ENCODE peak calls at places on chromosome 17, in four cellular contexts. H is cardiac muscle cell, Y is tibial artery, Z is right lobe of liver. M is an unnamed sample. For H3K36me3, the result is how much of the 10 kb centered on the place peaks cover.

GRCh38 chr17:4604111-4604644 is 19.8 kb downstream of the SMTNL2 start:
- DNase-seq in Z (peak), H (peak), Y (no peak), M (no peak)

GRCh38 chr17:3762922-3763776 is 37.8 kb downstream of the ITGAE start:
- DNase-seq in Z (peak), Y (no peak), H (no peak), M (no peak)

GRCh38 chr17:83082435-83082834 is 3.0 kb downstream of the METRNL start:
- DNase-seq in Z (no peak), H (no peak), Y (no peak), M (no peak)

GRCh38 chr17:65941500-65941899 is 250.4 kb downstream of the CEP112 start:
- DNase-seq in Z (no peak), Y (no peak), H (peak), M (no peak)

GRCh38 chr17:46777943-46778915 is 40.3 kb downstream of the WNT3 start:
- DNase-seq in Z (no peak), H (no peak), Y (no peak), M (no peak)

GRCh38 chr17:72707881-72708280 is 384.6 kb downstream of the SLC39A11 start:
- DNase-seq in Z (no peak), Y (no peak), H (no peak), M (no peak)

GRCh38 chr17:41324180-41325075 is 8.9 kb upstream of the KRTAP17-1 start:
- DNase-seq in Z (no peak), H (no peak), Y (no peak), M (no peak)

GRCh38 chr17:30340957-30341356 is 7.1 kb upstream of the TMIGD1 start:
- DNase-seq in Z (no peak), Y (no peak), H (peak), M (no peak)

GRCh38 chr17:9389116-9389515 is 186.5 kb downstream of the STX8 start:
- DNase-seq in Y (no peak), Z (no peak), H (peak), M (no peak)

GRCh38 chr17:48795444-48796162 is 21.4 kb downstream of the TTLL6 start:
- DNase-seq in Y (peak), H (peak), Z (peak), M (no peak)

GRCh38 chr17:40516581-40517285 is 15.3 kb upstream of the TNS4 start:
- DNase-seq in Z (no peak), H (peak), Y (peak), M (no peak)

GRCh38 chr17:933168-934083 is 46.1 kb downstream of the NXN start:
- DNase-seq in Y (no peak), H (peak), Z (no peak), M (no peak)

GRCh38 chr17:82942166-82943130 is 102.6 kb upstream of the ZNF750 start:
- DNase-seq in H (no peak), Y (peak), Z (peak), M (no peak)

GRCh38 chr17:72724375-72724774 is 368.1 kb downstream of the SLC39A11 start:
- DNase-seq in Z (no peak), Y (no peak), H (no peak), M (no peak)

GRCh38 chr17:44331249-44331760 is 6.7 kb upstream of the SLC25A39 start:
- DNase-seq in Z (no peak), Y (no peak), H (peak), M (no peak)

GRCh38 chr17:28530926-28531325 is 21.5 kb downstream of the UNC119 start:
- DNase-seq in Y (no peak), Z (no peak), H (no peak), M (no peak)

GRCh38 chr17:8159032-8159400 is 3.7 kb downstream of the VAMP2 start:
- DNase-seq in Y (no peak), H (no peak), Z (no peak), M (no peak)

GRCh38 chr17:2400474-2400866 is 390 bp downstream of the MNT start:
- DNase-seq in Y (peak), H (peak), Z (peak), M (peak)

GRCh38 chr17:51455931-51456330 is 195.6 kb downstream of the UTP18 start:
- DNase-seq in Z (no peak), H (no peak), Y (no peak), M (no peak)

GRCh38 chr17:49210158-49211029 is at the start of the genes ABI3 and GNGT2:
- DNase-seq in Z (peak), H (peak), Y (no peak), M (no peak)

GRCh38 chr17:19538095-19539039 is 4.7 kb downstream of the SLC47A1 start:
- DNase-seq in H (no peak), Y (no peak), Z (peak), M (peak)

DNA sequence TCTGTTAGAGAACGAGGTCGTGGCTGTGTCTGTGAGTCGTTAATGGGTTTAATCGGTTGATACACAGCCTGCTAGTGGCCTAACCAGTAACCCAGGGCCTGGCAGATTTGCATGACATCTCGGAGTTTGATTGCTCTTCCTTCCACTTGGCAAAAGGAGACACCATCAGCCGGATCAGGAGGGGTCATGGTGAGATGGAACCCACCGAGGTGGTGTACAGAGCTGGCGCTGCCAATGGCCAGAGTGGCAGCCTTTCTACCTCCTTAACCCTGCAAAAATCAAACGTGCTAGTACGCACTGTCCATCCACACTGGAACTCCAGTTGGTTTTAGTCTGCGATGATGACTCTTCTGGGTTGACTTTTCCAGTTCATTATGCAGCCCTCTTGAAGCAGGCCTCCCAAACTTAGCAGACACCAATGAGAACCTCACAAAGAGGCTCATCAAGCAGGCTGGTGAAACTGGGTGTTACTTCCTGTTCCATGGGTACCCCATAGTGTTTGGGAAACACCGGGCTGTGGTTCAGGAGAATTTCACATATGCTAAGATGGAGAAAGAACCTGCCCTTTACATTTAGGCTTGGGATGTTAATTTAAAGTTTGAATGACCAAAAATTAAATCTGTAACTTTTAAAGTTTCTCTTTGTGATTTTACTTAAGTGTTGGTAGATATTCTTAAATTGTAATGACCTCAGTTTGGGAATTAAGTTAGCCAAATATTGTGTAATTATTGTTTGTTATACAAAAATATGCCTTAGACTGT is 4.2 kb downstream of the HS3ST3B1 start:
- DNase-seq in H (no peak), Z (no peak), Y (no peak), M (no peak)
- H3K4me3 ChIP-seq in H (peak), Z (peak), Y (no peak), M (no peak)

GRCh38 chr17:57569021-57569420 is 176.1 kb downstream of the CCDC182 start:
- DNase-seq in Y (no peak), H (no peak), Z (no peak), M (no peak)
- H3K27ac ChIP-seq in Y (no peak), H (no peak), Z (no peak), M (no peak)

GRCh38 chr17:38881600-38882191 is 11.8 kb downstream of the LASP1 start:
- DNase-seq in Z (no peak), H (peak), Y (peak), M (peak)
- H3K36me3 ChIP-seq in Z (under half), H (under half), Y (under half), M (under half)

GRCh38 chr17:76381633-76382304 is 2.6 kb upstream of the SPHK1 start:
- DNase-seq in Y (no peak), Z (no peak), H (peak), M (peak)
- H3K4me3 ChIP-seq in Y (no peak), Z (no peak), H (no peak), M (no peak)

GRCh38 chr17:70310251-70310672 is 140.9 kb downstream of the KCNJ2 start:
- DNase-seq in H (peak), Y (no peak), Z (no peak), M (no peak)
- H3K27ac ChIP-seq in H (no peak), Y (no peak), Z (no peak), M (no peak)

DNA sequence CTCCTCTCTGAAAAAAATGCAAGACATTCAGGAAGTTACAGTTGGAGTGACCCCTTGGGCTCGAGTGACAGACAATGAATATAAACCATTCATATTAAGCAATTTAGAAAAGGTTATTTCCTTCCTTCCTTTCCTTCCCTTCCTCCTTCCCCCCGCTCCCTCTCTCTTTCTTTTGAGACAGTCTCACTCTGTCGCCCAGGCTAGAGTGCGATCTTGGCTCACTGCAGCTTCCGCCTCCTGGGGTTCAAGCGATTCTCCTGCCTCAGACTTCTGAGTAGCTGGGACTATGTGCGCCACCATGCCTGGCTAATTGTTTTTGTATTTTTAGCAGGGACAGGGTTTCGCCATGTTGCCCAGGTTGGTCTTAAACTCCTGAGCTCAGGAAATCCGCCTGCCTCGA is 13.2 kb downstream of the PSMD12 start:
- DNase-seq in Y (no peak), H (no peak), Z (no peak), M (no peak)
- H3K36me3 ChIP-seq in Y (half or more), H (under half), Z (half or more), M (under half)

DNA sequence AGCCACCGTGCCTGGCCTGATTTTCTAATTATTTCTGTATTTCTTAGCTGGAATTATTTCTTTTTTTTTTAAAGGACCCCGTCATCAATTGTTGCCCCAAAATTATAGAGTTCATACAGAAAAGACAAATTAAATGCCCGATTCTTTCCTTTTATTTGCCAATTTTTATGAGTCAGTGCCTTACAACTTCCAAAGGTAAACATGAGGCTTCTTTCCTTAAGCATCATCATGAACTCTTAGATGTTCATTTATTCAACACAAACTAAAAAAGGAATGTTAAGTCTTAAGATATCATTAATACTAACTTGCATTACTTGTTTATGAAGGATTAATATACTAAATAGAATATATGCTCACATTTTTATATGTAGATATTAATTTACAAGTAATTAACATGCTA is 7.2 kb upstream of the ARHGDIA start:
- DNase-seq in Y (no peak), H (no peak), Z (no peak), M (no peak)
- H3K4me3 ChIP-seq in Y (no peak), H (no peak), Z (no peak), M (no peak)

M was measured in pancreas.